ENCODE peak calls at places on chromosomes 2 and 18, in ten cellular contexts. One of them, this sample, is unnamed.

GRCh38 chr2:169160926-169161481 is 91.6 kb downstream of the DHRS9 start:
- DNase-seq in CD8-positive, alpha-beta T cell: no peak
- DNase-seq in right cardiac atrium: no peak
- DNase-seq in Karpas-422: no peak
- DNase-seq in sigmoid colon: no peak
- DNase-seq in endothelial cell of umbilical vein: no peak
- DNase-seq in naive thymus-derived CD4-positive, alpha-beta T cell: no peak
- DNase-seq in brain microvascular endothelial cell: no peak
- DNase-seq in IMR-90: no peak
- DNase-seq in breast epithelium: no peak
- DNase-seq in this sample: peak; percentile 8

GRCh38 chr2:192775461-192776262 is 580.9 kb upstream of the TMEFF2 start:
- DNase-seq in IMR-90: no peak
- DNase-seq in naive thymus-derived CD4-positive, alpha-beta T cell: no peak
- DNase-seq in breast epithelium: no peak
- DNase-seq in endothelial cell of umbilical vein: no peak
- DNase-seq in sigmoid colon: no peak
- DNase-seq in brain microvascular endothelial cell: no peak
- DNase-seq in right cardiac atrium: no peak
- DNase-seq in CD8-positive, alpha-beta T cell: no peak
- DNase-seq in Karpas-422: no peak
- DNase-seq in this sample: no peak

GRCh38 chr2:44932079-44932478 is 9.4 kb upstream of the SIX3 start:
- DNase-seq in sigmoid colon: peak; percentile 28
- DNase-seq in breast epithelium: no peak
- DNase-seq in brain microvascular endothelial cell: no peak
- DNase-seq in IMR-90: no peak
- DNase-seq in right cardiac atrium: no peak
- DNase-seq in naive thymus-derived CD4-positive, alpha-beta T cell: no peak
- DNase-seq in CD8-positive, alpha-beta T cell: no peak
- DNase-seq in endothelial cell of umbilical vein: no peak
- DNase-seq in Karpas-422: no peak
- DNase-seq in this sample: no peak

GRCh38 chr2:84550916-84551315 is 34.6 kb downstream of the DNAH6 start:
- DNase-seq in endothelial cell of umbilical vein: no peak
- DNase-seq in Karpas-422: no peak
- DNase-seq in right cardiac atrium: no peak
- DNase-seq in naive thymus-derived CD4-positive, alpha-beta T cell: no peak
- DNase-seq in brain microvascular endothelial cell: no peak
- DNase-seq in sigmoid colon: no peak
- DNase-seq in breast epithelium: no peak
- DNase-seq in CD8-positive, alpha-beta T cell: no peak
- DNase-seq in IMR-90: no peak
- DNase-seq in this sample: no peak

GRCh38 chr2:101558740-101559508 is 84.0 kb upstream of the RFX8 start:
- DNase-seq in brain microvascular endothelial cell: peak; percentile 22
- DNase-seq in IMR-90: peak; percentile 91
- DNase-seq in Karpas-422: no peak
- DNase-seq in breast epithelium: no peak
- DNase-seq in endothelial cell of umbilical vein: peak; percentile 72
- DNase-seq in right cardiac atrium: no peak
- DNase-seq in CD8-positive, alpha-beta T cell: no peak
- DNase-seq in naive thymus-derived CD4-positive, alpha-beta T cell: no peak
- DNase-seq in sigmoid colon: no peak
- DNase-seq in this sample: peak; percentile 22

GRCh38 chr18:8788503-8789429 is 83.4 kb downstream of the MTCL1 start:
- DNase-seq in IMR-90: peak; percentile 49
- DNase-seq in breast epithelium: no peak
- DNase-seq in naive thymus-derived CD4-positive, alpha-beta T cell: no peak
- DNase-seq in endothelial cell of umbilical vein: no peak
- DNase-seq in right cardiac atrium: no peak
- DNase-seq in brain microvascular endothelial cell: no peak
- DNase-seq in CD8-positive, alpha-beta T cell: no peak
- DNase-seq in Karpas-422: no peak
- DNase-seq in sigmoid colon: no peak
- DNase-seq in this sample: no peak

GRCh38 chr2:60406192-60406591 is 147.3 kb downstream of the BCL11A start:
- DNase-seq in CD8-positive, alpha-beta T cell: no peak
- DNase-seq in naive thymus-derived CD4-positive, alpha-beta T cell: no peak
- DNase-seq in breast epithelium: no peak
- DNase-seq in right cardiac atrium: no peak
- DNase-seq in Karpas-422: no peak
- DNase-seq in brain microvascular endothelial cell: no peak
- DNase-seq in IMR-90: no peak
- DNase-seq in sigmoid colon: no peak
- DNase-seq in endothelial cell of umbilical vein: no peak
- DNase-seq in this sample: no peak

GRCh38 chr2:100599566-100599965 is 36.8 kb downstream of the PDCL3 start:
- DNase-seq in endothelial cell of umbilical vein: peak; percentile 48
- DNase-seq in right cardiac atrium: no peak
- DNase-seq in brain microvascular endothelial cell: no peak
- DNase-seq in naive thymus-derived CD4-positive, alpha-beta T cell: no peak
- DNase-seq in Karpas-422: no peak
- DNase-seq in breast epithelium: no peak
- DNase-seq in IMR-90: no peak
- DNase-seq in CD8-positive, alpha-beta T cell: no peak
- DNase-seq in sigmoid colon: no peak
- DNase-seq in this sample: no peak

GRCh38 chr2:61688369-61689334 is 150.5 kb upstream of the XPO1 start:
- DNase-seq in brain microvascular endothelial cell: no peak
- DNase-seq in endothelial cell of umbilical vein: no peak
- DNase-seq in sigmoid colon: no peak
- DNase-seq in IMR-90: no peak
- DNase-seq in CD8-positive, alpha-beta T cell: no peak
- DNase-seq in Karpas-422: no peak
- DNase-seq in naive thymus-derived CD4-positive, alpha-beta T cell: no peak
- DNase-seq in breast epithelium: no peak
- DNase-seq in right cardiac atrium: no peak
- DNase-seq in this sample: no peak

GRCh38 chr2:197707316-197708213 is 2.4 kb downstream of the MARS2 start:
- DNase-seq in breast epithelium: no peak
- DNase-seq in naive thymus-derived CD4-positive, alpha-beta T cell: peak; percentile 32
- DNase-seq in Karpas-422: peak; percentile 77
- DNase-seq in IMR-90: peak; percentile 74
- DNase-seq in brain microvascular endothelial cell: peak; percentile 44
- DNase-seq in endothelial cell of umbilical vein: peak; percentile 60
- DNase-seq in right cardiac atrium: no peak
- DNase-seq in sigmoid colon: no peak
- DNase-seq in CD8-positive, alpha-beta T cell: no peak
- DNase-seq in this sample: peak; percentile 67

GRCh38 chr2:159201321-159202063 is 85.0 kb downstream of the WDSUB1 start:
- DNase-seq in brain microvascular endothelial cell: peak; percentile 56
- DNase-seq in IMR-90: peak; percentile 78
- DNase-seq in breast epithelium: no peak
- DNase-seq in endothelial cell of umbilical vein: no peak
- DNase-seq in right cardiac atrium: no peak
- DNase-seq in sigmoid colon: no peak
- DNase-seq in naive thymus-derived CD4-positive, alpha-beta T cell: peak; percentile 22
- DNase-seq in Karpas-422: no peak
- DNase-seq in CD8-positive, alpha-beta T cell: no peak
- DNase-seq in this sample: no peak

GRCh38 chr2:158953454-158953853 is 15.0 kb upstream of the TANC1 start:
- DNase-seq in right cardiac atrium: no peak
- DNase-seq in sigmoid colon: no peak
- DNase-seq in IMR-90: peak; percentile 80
- DNase-seq in naive thymus-derived CD4-positive, alpha-beta T cell: no peak
- DNase-seq in CD8-positive, alpha-beta T cell: no peak
- DNase-seq in brain microvascular endothelial cell: peak; percentile 71
- DNase-seq in endothelial cell of umbilical vein: peak; percentile 86
- DNase-seq in Karpas-422: no peak
- DNase-seq in breast epithelium: no peak
- DNase-seq in this sample: peak; percentile 3

GRCh38 chr2:120550274-120550673 is 185.4 kb upstream of the GLI2 start:
- DNase-seq in endothelial cell of umbilical vein: no peak
- DNase-seq in right cardiac atrium: no peak
- DNase-seq in sigmoid colon: no peak
- DNase-seq in CD8-positive, alpha-beta T cell: no peak
- DNase-seq in naive thymus-derived CD4-positive, alpha-beta T cell: no peak
- DNase-seq in brain microvascular endothelial cell: no peak
- DNase-seq in Karpas-422: no peak
- DNase-seq in IMR-90: no peak
- DNase-seq in breast epithelium: no peak
- DNase-seq in this sample: no peak

GRCh38 chr18:13138822-13139139 is 79.8 kb upstream of the LDLRAD4 start:
- DNase-seq in endothelial cell of umbilical vein: no peak
- DNase-seq in CD8-positive, alpha-beta T cell: no peak
- DNase-seq in Karpas-422: no peak
- DNase-seq in right cardiac atrium: no peak
- DNase-seq in sigmoid colon: no peak
- DNase-seq in breast epithelium: no peak
- DNase-seq in naive thymus-derived CD4-positive, alpha-beta T cell: no peak
- DNase-seq in IMR-90: no peak
- DNase-seq in brain microvascular endothelial cell: no peak
- DNase-seq in this sample: no peak

GRCh38 chr2:15638720-15639119 is 47.1 kb downstream of the DDX1 start:
- DNase-seq in right cardiac atrium: no peak
- DNase-seq in sigmoid colon: no peak
- DNase-seq in CD8-positive, alpha-beta T cell: no peak
- DNase-seq in Karpas-422: no peak
- DNase-seq in IMR-90: peak; percentile 71
- DNase-seq in naive thymus-derived CD4-positive, alpha-beta T cell: no peak
- DNase-seq in endothelial cell of umbilical vein: no peak
- DNase-seq in breast epithelium: no peak
- DNase-seq in brain microvascular endothelial cell: peak; percentile 57
- DNase-seq in this sample: no peak

GRCh38 chr2:112031916-112032582 is 23.0 kb upstream of the TMEM87B start:
- DNase-seq in brain microvascular endothelial cell: no peak
- DNase-seq in endothelial cell of umbilical vein: peak; percentile 88
- DNase-seq in Karpas-422: no peak
- DNase-seq in breast epithelium: no peak
- DNase-seq in right cardiac atrium: no peak
- DNase-seq in sigmoid colon: no peak
- DNase-seq in IMR-90: no peak
- DNase-seq in CD8-positive, alpha-beta T cell: no peak
- DNase-seq in naive thymus-derived CD4-positive, alpha-beta T cell: no peak
- DNase-seq in this sample: no peak

GRCh38 chr2:36357506-36358316 is 2.1 kb downstream of the CRIM1 start:
- DNase-seq in sigmoid colon: peak; percentile 83
- DNase-seq in right cardiac atrium: peak; percentile 68
- DNase-seq in brain microvascular endothelial cell: peak; percentile 70
- DNase-seq in breast epithelium: no peak
- DNase-seq in endothelial cell of umbilical vein: peak; percentile 82
- DNase-seq in naive thymus-derived CD4-positive, alpha-beta T cell: peak; percentile 13
- DNase-seq in Karpas-422: no peak
- DNase-seq in IMR-90: peak; percentile 85
- DNase-seq in CD8-positive, alpha-beta T cell: peak; percentile 54
- DNase-seq in this sample: peak; percentile 78

GRCh38 chr18:80159713-80160636 is 50.9 kb downstream of the ADNP2 start:
- DNase-seq in Karpas-422: no peak
- DNase-seq in naive thymus-derived CD4-positive, alpha-beta T cell: no peak
- DNase-seq in sigmoid colon: no peak
- DNase-seq in brain microvascular endothelial cell: no peak
- DNase-seq in IMR-90: no peak
- DNase-seq in right cardiac atrium: peak; percentile 82
- DNase-seq in CD8-positive, alpha-beta T cell: peak; percentile 60
- DNase-seq in breast epithelium: no peak
- DNase-seq in endothelial cell of umbilical vein: peak; percentile 29
- DNase-seq in this sample: no peak

GRCh38 chr2:225006730-225007129 is 35.5 kb downstream of the DOCK10 start:
- DNase-seq in brain microvascular endothelial cell: no peak
- DNase-seq in naive thymus-derived CD4-positive, alpha-beta T cell: no peak
- DNase-seq in right cardiac atrium: no peak
- DNase-seq in IMR-90: no peak
- DNase-seq in endothelial cell of umbilical vein: no peak
- DNase-seq in Karpas-422: no peak
- DNase-seq in CD8-positive, alpha-beta T cell: no peak
- DNase-seq in breast epithelium: no peak
- DNase-seq in sigmoid colon: no peak
- DNase-seq in this sample: no peak

GRCh38 chr2:88834866-88835265 is 143.4 kb downstream of the RPIA start:
- DNase-seq in endothelial cell of umbilical vein: no peak
- DNase-seq in brain microvascular endothelial cell: no peak
- DNase-seq in Karpas-422: peak; percentile 61
- DNase-seq in naive thymus-derived CD4-positive, alpha-beta T cell: no peak
- DNase-seq in right cardiac atrium: no peak
- DNase-seq in breast epithelium: no peak
- DNase-seq in IMR-90: no peak
- DNase-seq in sigmoid colon: no peak
- DNase-seq in CD8-positive, alpha-beta T cell: no peak
- DNase-seq in this sample: no peak
- H3K27ac ChIP-seq in endothelial cell of umbilical vein: no peak overlapping the region
- H3K27ac ChIP-seq in brain microvascular endothelial cell: no peak overlapping the region
- H3K27ac ChIP-seq in Karpas-422: peak overlapping the region; percentile 100
- H3K27ac ChIP-seq in naive thymus-derived CD4-positive, alpha-beta T cell: no peak overlapping the region
- H3K27ac ChIP-seq in right cardiac atrium: no peak overlapping the region
- H3K27ac ChIP-seq in breast epithelium: no peak overlapping the region
- H3K27ac ChIP-seq in IMR-90: no peak overlapping the region
- H3K27ac ChIP-seq in sigmoid colon: no peak overlapping the region
- H3K27ac ChIP-seq in CD8-positive, alpha-beta T cell: no peak overlapping the region
- H3K27ac ChIP-seq in this sample: no peak overlapping the region

GRCh38 chr2:73175663-73176204 is 26.6 kb upstream of the NOTO start:
- DNase-seq in endothelial cell of umbilical vein: peak; percentile 58
- DNase-seq in right cardiac atrium: peak; percentile 94
- DNase-seq in breast epithelium: no peak
- DNase-seq in naive thymus-derived CD4-positive, alpha-beta T cell: peak; percentile 64
- DNase-seq in CD8-positive, alpha-beta T cell: peak; percentile 86
- DNase-seq in brain microvascular endothelial cell: peak; percentile 56
- DNase-seq in sigmoid colon: peak; percentile 89
- DNase-seq in Karpas-422: peak; percentile 51
- DNase-seq in IMR-90: peak; percentile 62
- DNase-seq in this sample: peak; percentile 55
- H3K4me3 ChIP-seq in endothelial cell of umbilical vein: peak overlapping the region; percentile 5
- H3K4me3 ChIP-seq in right cardiac atrium: peak overlapping the region; percentile 65
- H3K4me3 ChIP-seq in breast epithelium: peak overlapping the region; percentile 62
- H3K4me3 ChIP-seq in naive thymus-derived CD4-positive, alpha-beta T cell: peak overlapping the region; percentile 67
- H3K4me3 ChIP-seq in CD8-positive, alpha-beta T cell: peak overlapping the region; percentile 65
- H3K4me3 ChIP-seq in brain microvascular endothelial cell: peak overlapping the region; percentile 42
- H3K4me3 ChIP-seq in sigmoid colon: peak overlapping the region; percentile 56
- H3K4me3 ChIP-seq in Karpas-422: no peak overlapping the region
- H3K4me3 ChIP-seq in IMR-90: peak overlapping the region; percentile 8
- H3K4me3 ChIP-seq in this sample: peak overlapping the region; percentile 75

GRCh38 chr2:231123362-231123898 is 1.4 kb downstream of the HTR2B start:
- DNase-seq in Karpas-422: no peak
- DNase-seq in brain microvascular endothelial cell: peak; percentile 39
- DNase-seq in endothelial cell of umbilical vein: peak; percentile 78
- DNase-seq in breast epithelium: no peak
- DNase-seq in right cardiac atrium: no peak
- DNase-seq in IMR-90: peak; percentile 28
- DNase-seq in CD8-positive, alpha-beta T cell: no peak
- DNase-seq in naive thymus-derived CD4-positive, alpha-beta T cell: no peak
- DNase-seq in sigmoid colon: no peak
- DNase-seq in this sample: no peak
- H3K27ac ChIP-seq in Karpas-422: no peak overlapping the region
- H3K27ac ChIP-seq in brain microvascular endothelial cell: peak overlapping the region; percentile 31
- H3K27ac ChIP-seq in endothelial cell of umbilical vein: peak overlapping the region; percentile 62
- H3K27ac ChIP-seq in breast epithelium: no peak overlapping the region
- H3K27ac ChIP-seq in right cardiac atrium: peak overlapping the region; percentile 24
- H3K27ac ChIP-seq in IMR-90: peak overlapping the region; percentile 50
- H3K27ac ChIP-seq in CD8-positive, alpha-beta T cell: no peak overlapping the region
- H3K27ac ChIP-seq in naive thymus-derived CD4-positive, alpha-beta T cell: no peak overlapping the region
- H3K27ac ChIP-seq in sigmoid colon: peak overlapping the region; percentile 54
- H3K27ac ChIP-seq in this sample: no peak overlapping the region

GRCh38 chr2:176913955-176914354 is 298.6 kb upstream of the HNRNPA3 start:
- DNase-seq in brain microvascular endothelial cell: no peak
- DNase-seq in endothelial cell of umbilical vein: no peak
- DNase-seq in CD8-positive, alpha-beta T cell: no peak
- DNase-seq in naive thymus-derived CD4-positive, alpha-beta T cell: no peak
- DNase-seq in Karpas-422: no peak
- DNase-seq in right cardiac atrium: no peak
- DNase-seq in IMR-90: no peak
- DNase-seq in sigmoid colon: no peak
- DNase-seq in breast epithelium: no peak
- DNase-seq in this sample: no peak

GRCh38 chr2:176907341-176907740 is 305.3 kb upstream of the HNRNPA3 start:
- DNase-seq in breast epithelium: no peak
- DNase-seq in Karpas-422: no peak
- DNase-seq in sigmoid colon: no peak
- DNase-seq in brain microvascular endothelial cell: no peak
- DNase-seq in right cardiac atrium: no peak
- DNase-seq in naive thymus-derived CD4-positive, alpha-beta T cell: no peak
- DNase-seq in IMR-90: no peak
- DNase-seq in CD8-positive, alpha-beta T cell: no peak
- DNase-seq in endothelial cell of umbilical vein: no peak
- DNase-seq in this sample: no peak

GRCh38 chr2:176910828-176911227 is 301.8 kb upstream of the HNRNPA3 start:
- DNase-seq in CD8-positive, alpha-beta T cell: no peak
- DNase-seq in endothelial cell of umbilical vein: no peak
- DNase-seq in naive thymus-derived CD4-positive, alpha-beta T cell: no peak
- DNase-seq in right cardiac atrium: no peak
- DNase-seq in Karpas-422: no peak
- DNase-seq in brain microvascular endothelial cell: no peak
- DNase-seq in sigmoid colon: no peak
- DNase-seq in breast epithelium: no peak
- DNase-seq in IMR-90: no peak
- DNase-seq in this sample: no peak
- H3K4me3 ChIP-seq in CD8-positive, alpha-beta T cell: no peak overlapping the region
- H3K4me3 ChIP-seq in endothelial cell of umbilical vein: no peak overlapping the region
- H3K4me3 ChIP-seq in naive thymus-derived CD4-positive, alpha-beta T cell: no peak overlapping the region
- H3K4me3 ChIP-seq in right cardiac atrium: no peak overlapping the region
- H3K4me3 ChIP-seq in Karpas-422: no peak overlapping the region
- H3K4me3 ChIP-seq in brain microvascular endothelial cell: no peak overlapping the region
- H3K4me3 ChIP-seq in sigmoid colon: no peak overlapping the region
- H3K4me3 ChIP-seq in breast epithelium: no peak overlapping the region
- H3K4me3 ChIP-seq in IMR-90: no peak overlapping the region
- H3K4me3 ChIP-seq in this sample: no peak overlapping the region